ENCODE peak calls at places on chromosomes 4 and X, in nine cellular contexts. One of them, this sample, is unnamed.

GRCh38 chrX:6660567-6661252 is 125.8 kb upstream of the VCX3A start:
- DNase-seq in neural progenitor cell: no peak
- DNase-seq in left ventricle myocardium inferior: no peak
- DNase-seq in IMR-90: no peak
- DNase-seq in GM12864: no peak
- DNase-seq in HCT116: no peak
- DNase-seq in fibroblast of mammary gland: no peak
- DNase-seq in AG10803: no peak
- DNase-seq in left lung: no peak
- DNase-seq in this sample: no peak

GRCh38 chrX:103066606-103067005 is 2.6 kb upstream of the BEX1 start:
- DNase-seq in left lung: no peak
- DNase-seq in left ventricle myocardium inferior: no peak
- DNase-seq in AG10803: peak; percentile 4
- DNase-seq in neural progenitor cell: no peak
- DNase-seq in fibroblast of mammary gland: peak; percentile 5
- DNase-seq in GM12864: no peak
- DNase-seq in IMR-90: no peak
- DNase-seq in HCT116: no peak
- DNase-seq in this sample: no peak

GRCh38 chr4:84887824-84888223 is 78.7 kb downstream of the WDFY3 start:
- DNase-seq in HCT116: no peak
- DNase-seq in IMR-90: peak; percentile 66
- DNase-seq in AG10803: peak; percentile 37
- DNase-seq in left lung: no peak
- DNase-seq in GM12864: no peak
- DNase-seq in fibroblast of mammary gland: peak; percentile 86
- DNase-seq in neural progenitor cell: no peak
- DNase-seq in left ventricle myocardium inferior: no peak
- DNase-seq in this sample: no peak

GRCh38 chrX:127570276-127570675 is 481.9 kb downstream of the ACTRT1 start:
- DNase-seq in left lung: no peak
- DNase-seq in HCT116: no peak
- DNase-seq in GM12864: no peak
- DNase-seq in fibroblast of mammary gland: no peak
- DNase-seq in IMR-90: no peak
- DNase-seq in AG10803: no peak
- DNase-seq in left ventricle myocardium inferior: no peak
- DNase-seq in neural progenitor cell: no peak
- DNase-seq in this sample: no peak

GRCh38 chr4:70583952-70584834 is 7.9 kb upstream of the AMBN start:
- DNase-seq in IMR-90: no peak
- DNase-seq in neural progenitor cell: no peak
- DNase-seq in left ventricle myocardium inferior: no peak
- DNase-seq in fibroblast of mammary gland: no peak
- DNase-seq in AG10803: no peak
- DNase-seq in GM12864: no peak
- DNase-seq in left lung: no peak
- DNase-seq in HCT116: peak; percentile 94
- DNase-seq in this sample: no peak

GRCh38 chr4:105630670-105631655 is 77.5 kb downstream of the INTS12 start:
- DNase-seq in left ventricle myocardium inferior: no peak
- DNase-seq in GM12864: no peak
- DNase-seq in AG10803: no peak
- DNase-seq in neural progenitor cell: no peak
- DNase-seq in HCT116: no peak
- DNase-seq in left lung: no peak
- DNase-seq in IMR-90: no peak
- DNase-seq in fibroblast of mammary gland: no peak
- DNase-seq in this sample: no peak

GRCh38 chrX:40581333-40581910 is 652 bp downstream of the ATP6AP2 start:
- DNase-seq in GM12864: no peak
- DNase-seq in left lung: no peak
- DNase-seq in left ventricle myocardium inferior: no peak
- DNase-seq in AG10803: peak; percentile 47
- DNase-seq in IMR-90: peak; percentile 8
- DNase-seq in neural progenitor cell: no peak
- DNase-seq in fibroblast of mammary gland: peak; percentile 50
- DNase-seq in HCT116: no peak
- DNase-seq in this sample: no peak

GRCh38 chr4:2289955-2290333 is 28.0 kb upstream of the MXD4 start:
- DNase-seq in AG10803: no peak
- DNase-seq in HCT116: no peak
- DNase-seq in left lung: peak; percentile 60
- DNase-seq in GM12864: no peak
- DNase-seq in fibroblast of mammary gland: no peak
- DNase-seq in neural progenitor cell: no peak
- DNase-seq in left ventricle myocardium inferior: no peak
- DNase-seq in IMR-90: no peak
- DNase-seq in this sample: peak; percentile 20

GRCh38 chrX:71604141-71604540 is 14.2 kb downstream of the CXCR3 start:
- DNase-seq in left ventricle myocardium inferior: no peak
- DNase-seq in neural progenitor cell: no peak
- DNase-seq in GM12864: no peak
- DNase-seq in left lung: no peak
- DNase-seq in HCT116: no peak
- DNase-seq in fibroblast of mammary gland: peak; percentile 88
- DNase-seq in AG10803: no peak
- DNase-seq in IMR-90: peak; percentile 12
- DNase-seq in this sample: no peak

GRCh38 chr4:107519057-107519456 is 201.0 kb downstream of the PAPSS1 start:
- DNase-seq in GM12864: no peak
- DNase-seq in left lung: no peak
- DNase-seq in left ventricle myocardium inferior: no peak
- DNase-seq in AG10803: peak; percentile 60
- DNase-seq in IMR-90: peak; percentile 5
- DNase-seq in HCT116: peak; percentile 19
- DNase-seq in fibroblast of mammary gland: peak; percentile 41
- DNase-seq in neural progenitor cell: peak; percentile 47
- DNase-seq in this sample: no peak

GRCh38 chr4:70737409-70737808 is 15.6 kb downstream of the RUFY3 start:
- DNase-seq in fibroblast of mammary gland: no peak
- DNase-seq in HCT116: no peak
- DNase-seq in AG10803: no peak
- DNase-seq in left ventricle myocardium inferior: no peak
- DNase-seq in IMR-90: no peak
- DNase-seq in left lung: no peak
- DNase-seq in neural progenitor cell: no peak
- DNase-seq in GM12864: no peak
- DNase-seq in this sample: no peak

GRCh38 chrX:136259543-136259942 is 8.3 kb upstream of the MAP7D3 start:
- DNase-seq in neural progenitor cell: no peak
- DNase-seq in IMR-90: peak; percentile 68
- DNase-seq in left ventricle myocardium inferior: no peak
- DNase-seq in AG10803: peak; percentile 73
- DNase-seq in HCT116: no peak
- DNase-seq in GM12864: no peak
- DNase-seq in fibroblast of mammary gland: peak; percentile 59
- DNase-seq in left lung: no peak
- DNase-seq in this sample: no peak

GRCh38 chr4:144645102-144645469 is 870 bp upstream of the HHIP start:
- DNase-seq in neural progenitor cell: peak; percentile 15
- DNase-seq in HCT116: no peak
- DNase-seq in GM12864: no peak
- DNase-seq in AG10803: no peak
- DNase-seq in IMR-90: no peak
- DNase-seq in left ventricle myocardium inferior: no peak
- DNase-seq in fibroblast of mammary gland: no peak
- DNase-seq in left lung: peak; percentile 80
- DNase-seq in this sample: peak; percentile 15

GRCh38 chr4:144645621-144646522 is at the start of gene HHIP:
- DNase-seq in left lung: peak; percentile 87
- DNase-seq in fibroblast of mammary gland: peak; percentile 36
- DNase-seq in left ventricle myocardium inferior: peak; percentile 27
- DNase-seq in neural progenitor cell: peak; percentile 82
- DNase-seq in AG10803: peak; percentile 10
- DNase-seq in HCT116: no peak
- DNase-seq in GM12864: no peak
- DNase-seq in IMR-90: peak; percentile 65
- DNase-seq in this sample: peak; percentile 32

GRCh38 chr4:144647095-144647959 is 1.4 kb downstream of the HHIP start:
- DNase-seq in GM12864: no peak
- DNase-seq in HCT116: no peak
- DNase-seq in fibroblast of mammary gland: peak; percentile 53
- DNase-seq in left lung: no peak
- DNase-seq in IMR-90: peak; percentile 51
- DNase-seq in left ventricle myocardium inferior: no peak
- DNase-seq in AG10803: no peak
- DNase-seq in neural progenitor cell: peak; percentile 36
- DNase-seq in this sample: no peak

GRCh38 chr4:144648042-144648441 is 2.1 kb downstream of the HHIP start:
- DNase-seq in neural progenitor cell: peak; percentile 28
- DNase-seq in fibroblast of mammary gland: no peak
- DNase-seq in HCT116: no peak
- DNase-seq in GM12864: no peak
- DNase-seq in AG10803: no peak
- DNase-seq in left ventricle myocardium inferior: no peak
- DNase-seq in left lung: no peak
- DNase-seq in IMR-90: no peak
- DNase-seq in this sample: no peak

DNA sequence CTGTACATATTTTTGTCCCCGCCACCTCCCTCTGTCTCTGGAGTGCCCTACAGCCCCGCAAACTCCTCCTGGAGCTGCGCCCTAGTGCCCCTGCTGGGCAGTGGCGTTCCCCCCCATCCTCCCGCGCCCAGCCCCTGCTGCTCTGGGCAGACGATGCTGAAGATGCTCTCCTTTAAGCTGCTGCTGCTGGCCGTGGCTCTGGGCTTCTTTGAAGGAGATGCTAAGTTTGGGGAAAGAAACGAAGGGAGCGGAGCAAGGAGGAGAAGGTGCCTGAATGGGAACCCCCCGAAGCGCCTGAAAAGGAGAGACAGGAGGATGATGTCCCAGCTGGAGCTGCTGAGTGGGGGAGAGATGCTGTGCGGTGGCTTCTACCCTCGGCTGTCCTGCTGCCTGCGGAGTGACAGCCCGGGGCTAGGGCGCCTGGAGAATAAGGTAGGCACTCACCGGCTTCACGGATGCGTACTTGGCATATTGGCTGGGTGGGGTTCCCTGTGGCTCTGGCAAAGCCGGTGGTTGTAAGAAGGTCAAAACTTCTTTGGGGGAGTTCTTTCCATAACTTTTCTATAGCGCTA is 653 bp downstream of the HHIP start:
- DNase-seq in left lung: peak; percentile 70
- DNase-seq in left ventricle myocardium inferior: no peak
- DNase-seq in HCT116: no peak
- DNase-seq in neural progenitor cell: peak; percentile 58
- DNase-seq in AG10803: no peak
- DNase-seq in GM12864: no peak
- DNase-seq in fibroblast of mammary gland: no peak
- DNase-seq in IMR-90: no peak
- DNase-seq in this sample: no peak
- TF ChIP-seq CTCF in left lung: no peak
- TF ChIP-seq CTCF in left ventricle myocardium inferior: no peak
- TF ChIP-seq CTCF in HCT116: no peak
- TF ChIP-seq CTCF in neural progenitor cell: peak; percentile 5
- TF ChIP-seq CTCF in AG10803: no peak
- TF ChIP-seq CTCF in GM12864: no peak
- TF ChIP-seq CTCF in fibroblast of mammary gland: peak; percentile 16
- TF ChIP-seq CTCF in IMR-90: no peak
- TF ChIP-seq CTCF in this sample: no peak

GRCh38 chr4:138555584-138555983 is 313.4 kb upstream of the SLC7A11 start:
- DNase-seq in IMR-90: no peak
- DNase-seq in GM12864: no peak
- DNase-seq in left ventricle myocardium inferior: no peak
- DNase-seq in left lung: no peak
- DNase-seq in fibroblast of mammary gland: peak; percentile 28
- DNase-seq in HCT116: no peak
- DNase-seq in AG10803: no peak
- DNase-seq in neural progenitor cell: peak; percentile 72
- DNase-seq in this sample: no peak

GRCh38 chr4:138560448-138560847 is 318.3 kb upstream of the SLC7A11 start:
- DNase-seq in HCT116: no peak
- DNase-seq in AG10803: no peak
- DNase-seq in fibroblast of mammary gland: no peak
- DNase-seq in IMR-90: no peak
- DNase-seq in left lung: peak; percentile 53
- DNase-seq in left ventricle myocardium inferior: no peak
- DNase-seq in GM12864: no peak
- DNase-seq in neural progenitor cell: no peak
- DNase-seq in this sample: no peak

GRCh38 chr4:138558886-138559285 is 316.7 kb upstream of the SLC7A11 start:
- DNase-seq in neural progenitor cell: no peak
- DNase-seq in IMR-90: no peak
- DNase-seq in fibroblast of mammary gland: no peak
- DNase-seq in GM12864: no peak
- DNase-seq in left lung: no peak
- DNase-seq in left ventricle myocardium inferior: no peak
- DNase-seq in AG10803: no peak
- DNase-seq in HCT116: no peak
- DNase-seq in this sample: no peak

GRCh38 chr4:138553001-138553845 is 311.1 kb upstream of the SLC7A11 start:
- DNase-seq in HCT116: no peak
- DNase-seq in IMR-90: no peak
- DNase-seq in fibroblast of mammary gland: no peak
- DNase-seq in GM12864: no peak
- DNase-seq in left ventricle myocardium inferior: no peak
- DNase-seq in AG10803: no peak
- DNase-seq in left lung: peak; percentile 78
- DNase-seq in neural progenitor cell: no peak
- DNase-seq in this sample: no peak

GRCh38 chr4:138555107-138555506 is 313.0 kb upstream of the SLC7A11 start:
- DNase-seq in HCT116: no peak
- DNase-seq in GM12864: no peak
- DNase-seq in IMR-90: no peak
- DNase-seq in left ventricle myocardium inferior: no peak
- DNase-seq in neural progenitor cell: peak; percentile 14
- DNase-seq in fibroblast of mammary gland: no peak
- DNase-seq in AG10803: no peak
- DNase-seq in left lung: peak; percentile 31
- DNase-seq in this sample: no peak
- TF ChIP-seq CTCF in HCT116: peak; percentile 7
- TF ChIP-seq CTCF in GM12864: no peak
- TF ChIP-seq CTCF in IMR-90: no peak
- TF ChIP-seq CTCF in left ventricle myocardium inferior: no peak
- TF ChIP-seq CTCF in neural progenitor cell: no peak
- TF ChIP-seq CTCF in fibroblast of mammary gland: no peak
- TF ChIP-seq CTCF in AG10803: no peak
- TF ChIP-seq CTCF in left lung: no peak
- TF ChIP-seq CTCF in this sample: no peak

GRCh38 chrX:108245462-108245861 is 153.9 kb downstream of the ATG4A start:
- DNase-seq in HCT116: no peak
- DNase-seq in GM12864: no peak
- DNase-seq in neural progenitor cell: no peak
- DNase-seq in AG10803: no peak
- DNase-seq in fibroblast of mammary gland: no peak
- DNase-seq in left ventricle myocardium inferior: no peak
- DNase-seq in IMR-90: no peak
- DNase-seq in left lung: no peak
- DNase-seq in this sample: no peak
- TF ChIP-seq CTCF in HCT116: peak; percentile 31
- TF ChIP-seq CTCF in GM12864: peak; percentile 9
- TF ChIP-seq CTCF in neural progenitor cell: no peak
- TF ChIP-seq CTCF in AG10803: no peak
- TF ChIP-seq CTCF in fibroblast of mammary gland: no peak
- TF ChIP-seq CTCF in left ventricle myocardium inferior: no peak
- TF ChIP-seq CTCF in IMR-90: no peak
- TF ChIP-seq CTCF in left lung: no peak
- TF ChIP-seq CTCF in this sample: no peak

GRCh38 chr4:164997324-164997723 is 19.9 kb upstream of the TRIM61 start:
- DNase-seq in IMR-90: no peak
- DNase-seq in left lung: no peak
- DNase-seq in HCT116: peak; percentile 40
- DNase-seq in GM12864: no peak
- DNase-seq in fibroblast of mammary gland: peak; percentile 20
- DNase-seq in left ventricle myocardium inferior: no peak
- DNase-seq in neural progenitor cell: no peak
- DNase-seq in AG10803: no peak
- DNase-seq in this sample: no peak
- TF ChIP-seq CTCF in IMR-90: peak; percentile 3
- TF ChIP-seq CTCF in left lung: no peak
- TF ChIP-seq CTCF in HCT116: peak; percentile 59
- TF ChIP-seq CTCF in GM12864: peak; percentile 32
- TF ChIP-seq CTCF in fibroblast of mammary gland: peak; percentile 20
- TF ChIP-seq CTCF in left ventricle myocardium inferior: no peak
- TF ChIP-seq CTCF in neural progenitor cell: peak; percentile 17
- TF ChIP-seq CTCF in AG10803: peak; percentile 38
- TF ChIP-seq CTCF in this sample: no peak